ENCODE peak calls at places on chromosomes 4 and X, in six cellular contexts. One of them, this sample, is unnamed. For H3K4me1, the result is how much of the 10 kb centered on the place peaks cover.

GRCh38 chrX:136086521-136086920 is 60.8 kb upstream of the FHL1 start:
- DNase-seq in ovary: no peak
- DNase-seq in testis: no peak
- DNase-seq in fibroblast of lung: peak
- DNase-seq in Panc1: no peak
- DNase-seq in aorta: no peak
- DNase-seq in this sample: no peak

GRCh38 chrX:38426785-38427184 is 74.4 kb downstream of the OTC start:
- DNase-seq in ovary: no peak
- DNase-seq in fibroblast of lung: peak
- DNase-seq in testis: no peak
- DNase-seq in aorta: no peak
- DNase-seq in Panc1: no peak
- DNase-seq in this sample: no peak

GRCh38 chr4:142500966-142501365 is 345.1 kb downstream of the INPP4B start:
- DNase-seq in testis: no peak
- DNase-seq in ovary: no peak
- DNase-seq in Panc1: no peak
- DNase-seq in aorta: no peak
- DNase-seq in fibroblast of lung: no peak
- DNase-seq in this sample: no peak

GRCh38 chr4:15147709-15148651 is 145.7 kb downstream of the CPEB2 start:
- DNase-seq in aorta: no peak
- DNase-seq in ovary: no peak
- DNase-seq in fibroblast of lung: no peak
- DNase-seq in Panc1: no peak
- DNase-seq in testis: peak
- DNase-seq in this sample: no peak

GRCh38 chr4:76733380-76733779 is 164.6 kb downstream of the SOWAHB start:
- DNase-seq in fibroblast of lung: no peak
- DNase-seq in ovary: no peak
- DNase-seq in testis: peak
- DNase-seq in Panc1: no peak
- DNase-seq in aorta: no peak
- DNase-seq in this sample: peak

GRCh38 chr4:38078590-38079381 is 118.6 kb downstream of the PTTG2 start:
- DNase-seq in Panc1: no peak
- DNase-seq in fibroblast of lung: peak
- DNase-seq in ovary: no peak
- DNase-seq in testis: no peak
- DNase-seq in aorta: no peak
- DNase-seq in this sample: peak

GRCh38 chr4:78613522-78614311 is 62.1 kb downstream of the ANXA3 start:
- DNase-seq in Panc1: no peak
- DNase-seq in testis: no peak
- DNase-seq in aorta: no peak
- DNase-seq in fibroblast of lung: no peak
- DNase-seq in ovary: no peak
- DNase-seq in this sample: no peak

GRCh38 chr4:159358226-159358625 is 255.3 kb downstream of the RAPGEF2 start:
- DNase-seq in testis: no peak
- DNase-seq in Panc1: no peak
- DNase-seq in ovary: no peak
- DNase-seq in fibroblast of lung: peak
- DNase-seq in aorta: no peak
- DNase-seq in this sample: no peak

GRCh38 chrX:146055733-146056132 is 238.1 kb downstream of the SLITRK2 start:
- DNase-seq in Panc1: no peak
- DNase-seq in ovary: no peak
- DNase-seq in fibroblast of lung: no peak
- DNase-seq in aorta: no peak
- DNase-seq in testis: no peak
- DNase-seq in this sample: no peak

GRCh38 chr4:74549936-74550335 is 105.0 kb downstream of the AREG start:
- DNase-seq in ovary: no peak
- DNase-seq in Panc1: no peak
- DNase-seq in fibroblast of lung: peak
- DNase-seq in testis: no peak
- DNase-seq in aorta: no peak
- DNase-seq in this sample: no peak

GRCh38 chr4:54626113-54626512 is 31.6 kb upstream of the KIT start:
- DNase-seq in Panc1: no peak
- DNase-seq in testis: peak
- DNase-seq in ovary: peak
- DNase-seq in aorta: no peak
- DNase-seq in fibroblast of lung: no peak
- DNase-seq in this sample: no peak

GRCh38 chr4:11698846-11699590 is 270.3 kb upstream of the HS3ST1 start:
- DNase-seq in testis: no peak
- DNase-seq in fibroblast of lung: peak
- DNase-seq in aorta: no peak
- DNase-seq in Panc1: no peak
- DNase-seq in ovary: no peak
- DNase-seq in this sample: no peak

GRCh38 chr4:149512489-149512888 is 303.2 kb downstream of the IQCM start:
- DNase-seq in fibroblast of lung: no peak
- DNase-seq in aorta: no peak
- DNase-seq in testis: no peak
- DNase-seq in Panc1: no peak
- DNase-seq in ovary: no peak
- DNase-seq in this sample: no peak

GRCh38 chr4:137471895-137472294 is 60.4 kb downstream of the PCDH18 start:
- DNase-seq in aorta: no peak
- DNase-seq in testis: no peak
- DNase-seq in Panc1: peak
- DNase-seq in ovary: no peak
- DNase-seq in fibroblast of lung: peak
- DNase-seq in this sample: no peak

GRCh38 chrX:48945517-48946348 is 11.7 kb downstream of the OTUD5 start:
- DNase-seq in fibroblast of lung: peak
- DNase-seq in aorta: no peak
- DNase-seq in Panc1: no peak
- DNase-seq in ovary: peak
- DNase-seq in testis: peak
- DNase-seq in this sample: peak

GRCh38 chr4:83223781-83224180 is 60.8 kb downstream of the COQ2 start:
- DNase-seq in aorta: no peak
- DNase-seq in testis: no peak
- DNase-seq in fibroblast of lung: peak
- DNase-seq in ovary: no peak
- DNase-seq in Panc1: no peak
- DNase-seq in this sample: no peak

GRCh38 chrX:133444196-133444595 is 28.9 kb upstream of the GPC4 start:
- DNase-seq in testis: no peak
- DNase-seq in fibroblast of lung: peak
- DNase-seq in Panc1: no peak
- DNase-seq in aorta: no peak
- DNase-seq in ovary: no peak
- DNase-seq in this sample: no peak

GRCh38 chr4:39855909-39856512 is 121.7 kb downstream of the PDS5A start:
- DNase-seq in Panc1: peak
- DNase-seq in aorta: no peak
- DNase-seq in testis: no peak
- DNase-seq in fibroblast of lung: peak
- DNase-seq in ovary: no peak
- DNase-seq in this sample: no peak

GRCh38 chrX:47143894-47144625 is 442 bp downstream of the NDUFB11 start:
- DNase-seq in ovary: peak
- DNase-seq in fibroblast of lung: no peak
- DNase-seq in Panc1: no peak
- DNase-seq in testis: peak
- DNase-seq in aorta: peak
- DNase-seq in this sample: peak

GRCh38 chr4:83075696-83076095 is 38.8 kb downstream of the PLAC8 start:
- DNase-seq in fibroblast of lung: peak
- DNase-seq in aorta: no peak
- DNase-seq in Panc1: no peak
- DNase-seq in ovary: no peak
- DNase-seq in testis: no peak
- DNase-seq in this sample: no peak

GRCh38 chr4:118033148-118034060 is 882 bp upstream of the NDST3 start:
- DNase-seq in ovary: no peak
- DNase-seq in Panc1: no peak
- DNase-seq in fibroblast of lung: peak
- DNase-seq in testis: peak
- DNase-seq in aorta: peak
- DNase-seq in this sample: peak

GRCh38 chrX:1464282-1465131 is 11.8 kb upstream of the ASMTL start:
- DNase-seq in aorta: peak
- DNase-seq in testis: peak
- DNase-seq in Panc1: no peak
- DNase-seq in fibroblast of lung: no peak
- DNase-seq in ovary: no peak
- DNase-seq in this sample: no peak

GRCh38 chr4:56468097-56468422 is 643 bp downstream of the SRP72 start:
- DNase-seq in aorta: no peak
- DNase-seq in Panc1: no peak
- DNase-seq in fibroblast of lung: peak
- DNase-seq in ovary: no peak
- DNase-seq in testis: peak
- DNase-seq in this sample: peak

GRCh38 chr4:38717604-38718003 is 53.6 kb downstream of the KLF3 start:
- DNase-seq in Panc1: no peak
- DNase-seq in ovary: no peak
- DNase-seq in fibroblast of lung: peak
- DNase-seq in aorta: no peak
- DNase-seq in testis: no peak
- DNase-seq in this sample: no peak

GRCh38 chr4:30842689-30843088 is 122.5 kb downstream of the PCDH7 start:
- DNase-seq in aorta: no peak
- DNase-seq in testis: no peak
- DNase-seq in fibroblast of lung: no peak
- DNase-seq in Panc1: no peak
- DNase-seq in ovary: no peak
- DNase-seq in this sample: no peak

GRCh38 chr4:30847157-30847556 is 127.0 kb downstream of the PCDH7 start:
- DNase-seq in Panc1: no peak
- DNase-seq in aorta: no peak
- DNase-seq in fibroblast of lung: no peak
- DNase-seq in testis: no peak
- DNase-seq in ovary: no peak
- DNase-seq in this sample: no peak

GRCh38 chr4:30842142-30842541 is 122.0 kb downstream of the PCDH7 start:
- DNase-seq in aorta: no peak
- DNase-seq in testis: no peak
- DNase-seq in ovary: no peak
- DNase-seq in fibroblast of lung: no peak
- DNase-seq in Panc1: no peak
- DNase-seq in this sample: no peak

GRCh38 chr4:30844861-30845582 is 124.9 kb downstream of the PCDH7 start:
- DNase-seq in testis: no peak
- DNase-seq in fibroblast of lung: no peak
- DNase-seq in ovary: no peak
- DNase-seq in Panc1: no peak
- DNase-seq in aorta: no peak
- DNase-seq in this sample: no peak

DNA sequence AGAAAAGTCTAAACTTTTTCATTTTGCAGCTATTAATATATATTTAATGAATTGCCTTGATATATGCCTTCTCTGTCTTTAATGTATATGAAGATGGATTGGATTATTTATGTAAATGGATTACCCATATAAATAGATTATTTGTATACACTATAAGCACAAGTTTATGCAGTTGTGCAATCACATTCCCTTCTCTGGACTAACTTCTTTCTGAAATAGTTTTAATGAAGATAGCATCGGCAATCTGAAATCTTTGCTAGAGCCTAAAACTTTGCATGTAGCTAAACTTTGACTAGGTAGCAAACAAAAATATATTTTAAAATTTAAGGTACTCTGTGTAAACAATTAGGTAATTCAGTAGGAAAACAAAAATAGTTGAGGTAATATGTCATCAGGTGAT is 127.8 kb downstream of the PCDH7 start:
- DNase-seq in fibroblast of lung: no peak
- DNase-seq in testis: no peak
- DNase-seq in Panc1: no peak
- DNase-seq in ovary: no peak
- DNase-seq in aorta: no peak
- DNase-seq in this sample: no peak
- H3K4me1 ChIP-seq in fibroblast of lung: under half
- H3K4me1 ChIP-seq in testis: under half
- H3K4me1 ChIP-seq in Panc1: under half
- H3K4me1 ChIP-seq in ovary: under half
- H3K4me1 ChIP-seq in aorta: under half
- H3K4me1 ChIP-seq in this sample: under half

GRCh38 chrX:153929576-153929975 is 3.5 kb upstream of the ARHGAP4 start:
- DNase-seq in testis: no peak
- DNase-seq in Panc1: no peak
- DNase-seq in fibroblast of lung: no peak
- DNase-seq in aorta: no peak
- DNase-seq in ovary: no peak
- DNase-seq in this sample: no peak
- H3K27ac ChIP-seq in testis: no peak
- H3K27ac ChIP-seq in Panc1: peak
- H3K27ac ChIP-seq in fibroblast of lung: no peak
- H3K27ac ChIP-seq in aorta: no peak
- H3K27ac ChIP-seq in ovary: no peak
- H3K27ac ChIP-seq in this sample: peak

GRCh38 chrX:40175416-40176255 is 77.9 kb upstream of the BCOR start:
- DNase-seq in fibroblast of lung: peak
- DNase-seq in ovary: peak
- DNase-seq in aorta: peak
- DNase-seq in Panc1: no peak
- DNase-seq in testis: peak
- DNase-seq in this sample: peak
- H3K4me1 ChIP-seq in fibroblast of lung: under half
- H3K4me1 ChIP-seq in ovary: under half
- H3K4me1 ChIP-seq in aorta: under half
- H3K4me1 ChIP-seq in Panc1: under half
- H3K4me1 ChIP-seq in testis: under half
- H3K4me1 ChIP-seq in this sample: under half

GRCh38 chr4:168981460-168981859 is 28.6 kb downstream of the CBR4 start:
- DNase-seq in Panc1: no peak
- DNase-seq in fibroblast of lung: peak
- DNase-seq in ovary: no peak
- DNase-seq in aorta: no peak
- DNase-seq in testis: no peak
- DNase-seq in this sample: no peak

GRCh38 chr4:168978001-168978700 is 31.9 kb downstream of the CBR4 start:
- DNase-seq in Panc1: no peak
- DNase-seq in aorta: no peak
- DNase-seq in ovary: no peak
- DNase-seq in fibroblast of lung: peak
- DNase-seq in testis: no peak
- DNase-seq in this sample: no peak

GRCh38 chr4:168979338-168979737 is 30.7 kb downstream of the CBR4 start:
- DNase-seq in fibroblast of lung: no peak
- DNase-seq in Panc1: no peak
- DNase-seq in aorta: no peak
- DNase-seq in ovary: no peak
- DNase-seq in testis: no peak
- DNase-seq in this sample: no peak

DNA sequence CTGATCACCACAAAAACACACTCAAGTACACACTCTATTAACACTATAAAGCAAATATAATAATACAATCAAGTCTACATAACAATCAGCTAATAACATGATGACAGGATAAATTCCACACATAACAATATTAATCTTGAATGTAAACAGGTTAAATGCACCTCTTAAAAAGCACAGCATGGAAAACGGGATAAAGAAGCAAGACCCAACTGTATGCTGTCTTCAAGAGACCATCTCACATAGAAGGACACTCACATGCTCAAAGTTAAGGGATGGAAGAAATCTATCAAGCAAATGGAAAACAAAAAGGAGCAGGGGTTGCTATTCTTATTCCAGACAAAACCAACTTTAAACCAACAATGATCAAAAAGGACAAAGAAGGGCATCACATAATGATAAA is 28.1 kb downstream of the CBR4 start:
- DNase-seq in testis: no peak
- DNase-seq in ovary: no peak
- DNase-seq in Panc1: no peak
- DNase-seq in aorta: no peak
- DNase-seq in fibroblast of lung: no peak
- DNase-seq in this sample: no peak
- H3K27ac ChIP-seq in testis: no peak
- H3K27ac ChIP-seq in ovary: no peak
- H3K27ac ChIP-seq in Panc1: no peak
- H3K27ac ChIP-seq in aorta: no peak
- H3K27ac ChIP-seq in fibroblast of lung: no peak
- H3K27ac ChIP-seq in this sample: no peak